ENCODE peak calls at places on chromosomes 7 and 10, in four cellular contexts. U is glomerular endothelial cell; Q is stimulated activated CD4-positive, alpha-beta T cell treated with anti-CD3 and anti-CD28 coated beads, Interleukin-12 subunit alpha, Interleukin-12 subunit beta, amount 100 ng/mL, for 24 hours; R is AG04449. X is an unnamed sample.

GRCh38 chr10:103481974-103482531 is 3.0 kb upstream of the CALHM3 start:
- DNase-seq in U (peak), Q (no peak), R (no peak), X (peak)

GRCh38 chr10:28722065-28722803 is 44.9 kb downstream of the BAMBI start:
- DNase-seq in U (no peak), R (no peak), Q (no peak), X (no peak)

GRCh38 chr10:26486985-26487850 is 49.1 kb downstream of the APBB1IP start:
- DNase-seq in R (peak), Q (peak), U (no peak), X (no peak)

GRCh38 chr7:92034116-92034515 is 93.5 kb downstream of the AKAP9 start:
- DNase-seq in U (no peak), R (no peak), Q (no peak), X (no peak)

GRCh38 chr7:72444023-72444776 is 32.1 kb upstream of the CALN1 start:
- DNase-seq in Q (no peak), R (no peak), U (no peak), X (no peak)

GRCh38 chr7:135770139-135770710 is 21.6 kb upstream of the FAM180A start:
- DNase-seq in Q (no peak), R (no peak), U (no peak), X (no peak)

GRCh38 chr10:12214763-12215218 is 18.8 kb downstream of the CDC123 start:
- DNase-seq in R (no peak), U (no peak), Q (no peak), X (no peak)

GRCh38 chr7:74355091-74355490 is 65.9 kb downstream of the CLIP2 start:
- DNase-seq in R (no peak), Q (no peak), U (peak), X (no peak)

GRCh38 chr10:620971-621370 is 68.5 kb downstream of the DIP2C start:
- DNase-seq in R (no peak), U (no peak), Q (no peak), X (no peak)

GRCh38 chr7:77930496-77930895 is 131.9 kb downstream of the PHTF2 start:
- DNase-seq in U (no peak), Q (no peak), R (no peak), X (no peak)

GRCh38 chr7:141674702-141675101 is 27.3 kb downstream of the DENND11 start:
- DNase-seq in Q (no peak), U (no peak), R (no peak), X (no peak)

GRCh38 chr10:48606530-48607355 is 1.9 kb upstream of the ARHGAP22 start:
- DNase-seq in Q (no peak), R (peak), U (peak), X (no peak)

GRCh38 chr10:119489572-119490326 is 52.8 kb downstream of the RGS10 start:
- DNase-seq in U (no peak), Q (peak), R (no peak), X (no peak)

GRCh38 chr10:72009430-72010081 is 45.4 kb downstream of the CHST3 start:
- DNase-seq in R (peak), U (peak), Q (no peak), X (peak)

GRCh38 chr10:14758994-14759664 is 15.6 kb downstream of the FAM107B start:
- DNase-seq in Q (no peak), U (no peak), R (no peak), X (no peak)

GRCh38 chr10:13650961-13651360 is 64.2 kb downstream of the PRPF18 start:
- DNase-seq in Q (no peak), R (no peak), U (no peak), X (no peak)

GRCh38 chr7:118657391-118658005 is 433.0 kb downstream of the ANKRD7 start:
- DNase-seq in Q (no peak), U (no peak), R (no peak), X (no peak)

GRCh38 chr7:73847941-73848723 is 5.8 kb upstream of the METTL27 start:
- DNase-seq in U (no peak), R (no peak), Q (no peak), X (no peak)

GRCh38 chr7:95881597-95881996 is 109.2 kb downstream of the DYNC1I1 start:
- DNase-seq in U (no peak), Q (no peak), R (no peak), X (no peak)

GRCh38 chr10:49369216-49370162 is 26.4 kb downstream of the DRGX start:
- DNase-seq in R (no peak), Q (no peak), U (no peak), X (no peak)

GRCh38 chr10:29465384-29465783 is 169.4 kb downstream of the SVIL start:
- DNase-seq in Q (no peak), R (no peak), U (no peak), X (no peak)

GRCh38 chr10:34275626-34276025 is 539.5 kb downstream of the PARD3 start:
- DNase-seq in Q (no peak), U (no peak), R (no peak), X (no peak)

GRCh38 chr10:32409741-32410140 is 36.2 kb upstream of the CCDC7 start:
- DNase-seq in R (no peak), Q (no peak), U (no peak), X (no peak)

GRCh38 chr10:36188054-36188453 is 546.0 kb upstream of the FZD8 start:
- DNase-seq in R (no peak), Q (no peak), U (no peak), X (no peak)

GRCh38 chr10:21634599-21635365 is 100.8 kb downstream of the MLLT10 start:
- DNase-seq in U (no peak), R (no peak), Q (no peak), X (no peak)

X was measured in SK-N-MC.